ENCODE peak calls at places on chromosomes 16 and 17, in eight cellular contexts. I is cardiac muscle cell; W is HFFc6; S is CD8-positive, alpha-beta T cell; Q is psoas muscle; N is epithelial cell of esophagus; D is nephron progenitor cell; U is uterus. G is an unnamed sample.

GRCh38 chr17:63993368-63993990 is 4.7 kb upstream of the PRR29 start:
- DNase-seq in I (no peak), W (no peak), S (no peak), Q (no peak), N (peak; percentile 23), D (no peak), U (no peak), G (no peak)

GRCh38 chr17:58993322-58993721 is 113.4 kb downstream of the TRIM37 start:
- DNase-seq in I (no peak), W (no peak), S (no peak), Q (no peak), N (no peak), D (no peak), U (no peak), G (no peak)

GRCh38 chr17:65584604-65585521 is 23.4 kb upstream of the AXIN2 start:
- DNase-seq in I (no peak), W (no peak), S (no peak), Q (peak; percentile 50), N (no peak), D (no peak), U (no peak), G (no peak)

GRCh38 chr16:66372078-66372897 is 5.8 kb downstream of the CDH5 start:
- DNase-seq in I (no peak), W (no peak), S (no peak), Q (no peak), N (no peak), D (no peak), U (no peak), G (no peak)

GRCh38 chr17:3879181-3879580 is 13.7 kb downstream of the CAMKK1 start:
- DNase-seq in I (peak; percentile 52), W (peak; percentile 59), S (no peak), Q (peak; percentile 53), N (no peak), D (peak; percentile 37), U (no peak), G (no peak)

GRCh38 chr17:8084250-8084649 is 3.3 kb downstream of the ALOX12B start:
- DNase-seq in I (no peak), W (no peak), S (no peak), Q (no peak), N (peak; percentile 57), D (no peak), U (no peak), G (no peak)

GRCh38 chr17:31724026-31724425 is 135.0 kb downstream of the COPRS start:
- DNase-seq in I (no peak), W (peak; percentile 82), S (no peak), Q (no peak), N (no peak), D (no peak), U (no peak), G (no peak)

GRCh38 chr16:28865722-28866453 is 2.2 kb downstream of the SH2B1 start:
- DNase-seq in I (no peak), W (no peak), S (no peak), Q (no peak), N (no peak), D (no peak), U (no peak), G (no peak)

GRCh38 chr17:77666881-77667395 is 291.6 kb upstream of the TNRC6C start:
- DNase-seq in I (no peak), W (no peak), S (peak; percentile 58), Q (no peak), N (no peak), D (no peak), U (no peak), G (no peak)

GRCh38 chr17:7951143-7951792 is 19.3 kb downstream of the CNTROB start:
- DNase-seq in I (no peak), W (no peak), S (no peak), Q (no peak), N (no peak), D (no peak), U (no peak), G (no peak)

GRCh38 chr16:727291-727977 is 528 bp downstream of the HAGHL start:
- DNase-seq in I (peak; percentile 29), W (no peak), S (no peak), Q (no peak), N (no peak), D (no peak), U (no peak), G (no peak)

GRCh38 chr16:83940630-83941378 is 12.2 kb upstream of the OSGIN1 start:
- DNase-seq in I (no peak), W (no peak), S (no peak), Q (no peak), N (no peak), D (no peak), U (no peak), G (no peak)

GRCh38 chr17:75345514-75346167 is 56.4 kb upstream of the SLC25A19 start:
- DNase-seq in I (no peak), W (no peak), S (no peak), Q (no peak), N (no peak), D (no peak), U (no peak), G (no peak)

DNA sequence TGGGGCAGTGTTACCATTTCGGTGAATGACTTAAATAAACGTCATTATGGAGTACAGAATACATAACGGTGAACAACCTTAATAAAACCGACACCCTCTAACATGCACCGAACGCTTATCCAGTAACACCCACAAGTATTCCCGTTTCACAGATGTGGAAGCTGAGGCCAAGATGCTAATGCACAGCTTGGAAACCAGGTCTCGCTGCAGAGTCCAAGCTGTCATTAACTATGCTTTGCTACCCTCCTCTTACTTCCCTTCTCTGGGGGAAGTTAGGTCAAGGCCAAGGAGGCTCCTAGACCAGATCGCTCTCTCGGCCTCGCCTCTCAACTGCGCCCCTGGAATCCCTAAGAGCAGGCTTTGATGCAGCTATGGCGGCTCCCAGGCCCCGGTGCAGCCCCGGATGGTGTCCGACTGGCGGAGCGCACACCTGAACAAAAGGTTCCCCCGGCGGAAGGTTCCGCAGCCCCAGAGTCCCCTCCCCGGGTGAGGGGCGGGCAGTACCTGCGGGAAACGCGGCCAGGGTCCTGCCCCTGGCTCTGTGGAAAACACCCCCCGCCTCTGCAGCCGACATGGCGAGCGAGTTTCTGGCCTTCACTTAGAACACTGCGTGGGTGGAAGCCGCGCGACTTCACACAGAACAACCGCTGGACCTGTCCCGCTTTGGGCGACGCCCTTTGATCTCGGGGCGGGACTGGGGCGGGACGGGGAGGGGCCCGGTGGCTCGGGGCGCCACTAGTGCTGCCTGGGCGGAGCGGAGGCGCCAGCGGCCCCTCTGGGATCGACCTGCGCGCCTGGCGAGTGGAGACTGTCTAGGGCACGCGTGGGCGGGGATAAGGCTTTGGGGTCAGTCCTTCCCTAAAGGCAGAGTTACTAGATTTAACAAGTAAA is at the start of gene CPPED1:
- DNase-seq in I (peak; percentile 92), W (peak; percentile 88), S (peak; percentile 83), Q (peak; percentile 94), N (peak; percentile 32), D (peak; percentile 88), U (peak; percentile 84), G (peak; percentile 77)
- TF ChIP-seq CTCF in I (no peak), W (no peak), S (no peak), Q (no peak), N (no peak), D (no peak), U (no peak), G (no peak)

GRCh38 chr17:46193246-46193625 is at the start of gene KANSL1:
- DNase-seq in I (peak; percentile 99), W (peak; percentile 82), S (peak; percentile 81), Q (peak; percentile 91), N (peak; percentile 94), D (peak; percentile 89), U (peak; percentile 88), G (peak; percentile 80)

GRCh38 chr17:46194393-46195216 is 1.4 kb upstream of the KANSL1 start:
- DNase-seq in I (peak; percentile 62), W (peak; percentile 31), S (peak; percentile 33), Q (no peak), N (peak; percentile 53), D (peak; percentile 22), U (no peak), G (no peak)

GRCh38 chr17:46193626-46194392 is 580 bp upstream of the KANSL1 start:
- DNase-seq in I (peak; percentile 98), W (peak; percentile 92), S (peak; percentile 93), Q (peak; percentile 99), N (peak; percentile 98), D (peak; percentile 91), U (peak; percentile 95), G (peak; percentile 88)

GRCh38 chr17:46195939-46196338 is 2.7 kb upstream of the KANSL1 start:
- DNase-seq in I (no peak), W (no peak), S (no peak), Q (no peak), N (no peak), D (no peak), U (no peak), G (no peak)

GRCh38 chr17:46195217-46195855 is 2.1 kb upstream of the KANSL1 start:
- DNase-seq in I (no peak), W (no peak), S (no peak), Q (no peak), N (no peak), D (no peak), U (no peak), G (no peak)
- TF ChIP-seq CTCF in I (no peak), W (peak; percentile 32), S (no peak), Q (no peak), N (no peak), D (no peak), U (no peak), G (no peak)

DNA sequence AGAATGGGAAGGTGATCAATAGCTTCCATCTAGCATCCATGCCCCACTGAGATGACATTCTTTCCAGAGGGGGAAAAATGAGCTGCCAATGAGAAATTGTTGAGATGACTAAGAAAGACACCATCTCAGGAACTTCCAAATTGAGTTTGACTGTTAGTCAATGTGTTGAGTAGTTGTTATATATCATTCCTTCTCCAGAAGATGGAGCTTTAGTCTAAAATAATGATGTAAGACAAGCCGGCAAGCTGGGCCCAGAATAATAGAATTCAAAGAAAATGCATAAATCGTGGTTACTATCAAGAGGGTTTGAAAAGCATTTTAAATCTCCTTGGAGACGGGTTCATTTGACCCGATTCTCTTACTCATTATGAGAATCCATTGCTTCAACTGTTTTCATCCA is 71.0 kb upstream of the ATF7IP2 start:
- DNase-seq in I (no peak), W (no peak), S (no peak), Q (no peak), N (peak; percentile 47), D (no peak), U (no peak), G (no peak)
- TF ChIP-seq CTCF in I (no peak), W (peak; percentile 13), S (peak; percentile 68), Q (no peak), N (peak; percentile 12), D (no peak), U (no peak), G (no peak)

GRCh38 chr16:4293181-4293716 is 20.4 kb upstream of the TFAP4 start:
- DNase-seq in I (no peak), W (no peak), S (no peak), Q (no peak), N (no peak), D (no peak), U (no peak), G (no peak)

GRCh38 chr16:4293822-4294457 is 21.1 kb upstream of the TFAP4 start:
- DNase-seq in I (peak; percentile 91), W (peak; percentile 71), S (no peak), Q (peak; percentile 59), N (peak; percentile 59), D (peak; percentile 81), U (peak; percentile 57), G (peak; percentile 63)

GRCh38 chr16:4288148-4288921 is 15.5 kb upstream of the TFAP4 start:
- DNase-seq in I (peak; percentile 83), W (peak; percentile 44), S (peak; percentile 74), Q (peak; percentile 78), N (peak; percentile 91), D (peak; percentile 83), U (peak; percentile 79), G (peak; percentile 81)

GRCh38 chr16:4291699-4292098 is 18.9 kb upstream of the TFAP4 start:
- DNase-seq in I (no peak), W (no peak), S (no peak), Q (no peak), N (no peak), D (no peak), U (no peak), G (no peak)

GRCh38 chr16:4290236-4290830 is 17.5 kb upstream of the TFAP4 start:
- DNase-seq in I (peak; percentile 19), W (peak; percentile 75), S (no peak), Q (no peak), N (peak; percentile 87), D (no peak), U (no peak), G (no peak)
- TF ChIP-seq CTCF in I (peak; percentile 16), W (peak; percentile 62), S (no peak), Q (no peak), N (peak; percentile 49), D (no peak), U (no peak), G (no peak)